ENCODE peak calls at places on chromosomes 16 and 17, in six cellular contexts. One of them, this sample, is unnamed.

GRCh38 chr17:8632087-8632486 is 1.6 kb upstream of the MYH10 start:
- DNase-seq in activated CD4-positive, CD25-positive, alpha-beta regulatory T cell: no peak
- DNase-seq in Right ventricle myocardium inferior: no peak
- DNase-seq in AG04450: no peak
- DNase-seq in HTR-8/SVneo: no peak
- DNase-seq in endodermal cell: peak; percentile 69
- DNase-seq in this sample: no peak

GRCh38 chr17:45021607-45022287 is 29.7 kb downstream of the DCAKD start:
- DNase-seq in HTR-8/SVneo: no peak
- DNase-seq in Right ventricle myocardium inferior: peak; percentile 86
- DNase-seq in AG04450: no peak
- DNase-seq in activated CD4-positive, CD25-positive, alpha-beta regulatory T cell: peak; percentile 54
- DNase-seq in endodermal cell: peak; percentile 92
- DNase-seq in this sample: no peak

GRCh38 chr17:81480140-81480917 is 32.3 kb downstream of the ACTG1 start:
- DNase-seq in AG04450: no peak
- DNase-seq in activated CD4-positive, CD25-positive, alpha-beta regulatory T cell: no peak
- DNase-seq in HTR-8/SVneo: peak; percentile 72
- DNase-seq in endodermal cell: no peak
- DNase-seq in Right ventricle myocardium inferior: no peak
- DNase-seq in this sample: no peak

GRCh38 chr16:27526169-27526568 is 23.5 kb downstream of the GTF3C1 start:
- DNase-seq in activated CD4-positive, CD25-positive, alpha-beta regulatory T cell: no peak
- DNase-seq in AG04450: no peak
- DNase-seq in endodermal cell: no peak
- DNase-seq in Right ventricle myocardium inferior: no peak
- DNase-seq in HTR-8/SVneo: no peak
- DNase-seq in this sample: no peak

GRCh38 chr17:78853926-78854394 is 13.3 kb upstream of the USP36 start:
- DNase-seq in activated CD4-positive, CD25-positive, alpha-beta regulatory T cell: no peak
- DNase-seq in Right ventricle myocardium inferior: peak; percentile 67
- DNase-seq in endodermal cell: no peak
- DNase-seq in HTR-8/SVneo: no peak
- DNase-seq in AG04450: no peak
- DNase-seq in this sample: no peak

GRCh38 chr17:38507921-38508569 is 79.8 kb downstream of the ARHGAP23 start:
- DNase-seq in endodermal cell: peak; percentile 56
- DNase-seq in activated CD4-positive, CD25-positive, alpha-beta regulatory T cell: no peak
- DNase-seq in AG04450: no peak
- DNase-seq in Right ventricle myocardium inferior: no peak
- DNase-seq in HTR-8/SVneo: no peak
- DNase-seq in this sample: no peak

GRCh38 chr17:43669971-43670644 is 8.4 kb upstream of the MEOX1 start:
- DNase-seq in Right ventricle myocardium inferior: no peak
- DNase-seq in HTR-8/SVneo: no peak
- DNase-seq in activated CD4-positive, CD25-positive, alpha-beta regulatory T cell: no peak
- DNase-seq in AG04450: no peak
- DNase-seq in endodermal cell: peak; percentile 79
- DNase-seq in this sample: no peak

GRCh38 chr17:17860761-17861107 is 23.9 kb upstream of the SREBF1 start:
- DNase-seq in AG04450: no peak
- DNase-seq in endodermal cell: peak; percentile 50
- DNase-seq in Right ventricle myocardium inferior: no peak
- DNase-seq in HTR-8/SVneo: no peak
- DNase-seq in activated CD4-positive, CD25-positive, alpha-beta regulatory T cell: no peak
- DNase-seq in this sample: no peak

GRCh38 chr16:67893791-67894399 is 841 bp downstream of the PSKH1 start:
- DNase-seq in activated CD4-positive, CD25-positive, alpha-beta regulatory T cell: no peak
- DNase-seq in Right ventricle myocardium inferior: no peak
- DNase-seq in HTR-8/SVneo: no peak
- DNase-seq in AG04450: no peak
- DNase-seq in endodermal cell: no peak
- DNase-seq in this sample: no peak

GRCh38 chr17:57010495-57010894 is 32.6 kb downstream of the SCPEP1 start:
- DNase-seq in HTR-8/SVneo: no peak
- DNase-seq in activated CD4-positive, CD25-positive, alpha-beta regulatory T cell: no peak
- DNase-seq in Right ventricle myocardium inferior: no peak
- DNase-seq in AG04450: no peak
- DNase-seq in endodermal cell: no peak
- DNase-seq in this sample: no peak

GRCh38 chr17:59001158-59001814 is 105.4 kb downstream of the TRIM37 start:
- DNase-seq in endodermal cell: peak; percentile 61
- DNase-seq in activated CD4-positive, CD25-positive, alpha-beta regulatory T cell: peak; percentile 41
- DNase-seq in HTR-8/SVneo: peak; percentile 63
- DNase-seq in Right ventricle myocardium inferior: no peak
- DNase-seq in AG04450: no peak
- DNase-seq in this sample: no peak

GRCh38 chr17:81976332-81977210 is 858 bp upstream of the ASPSCR1 start:
- DNase-seq in activated CD4-positive, CD25-positive, alpha-beta regulatory T cell: no peak
- DNase-seq in AG04450: no peak
- DNase-seq in Right ventricle myocardium inferior: peak; percentile 71
- DNase-seq in endodermal cell: peak; percentile 83
- DNase-seq in HTR-8/SVneo: no peak
- DNase-seq in this sample: no peak

GRCh38 chr16:23836404-23837291 is 865 bp downstream of the PRKCB start:
- DNase-seq in endodermal cell: peak; percentile 82
- DNase-seq in activated CD4-positive, CD25-positive, alpha-beta regulatory T cell: peak; percentile 35
- DNase-seq in Right ventricle myocardium inferior: peak; percentile 84
- DNase-seq in HTR-8/SVneo: no peak
- DNase-seq in AG04450: no peak
- DNase-seq in this sample: no peak

GRCh38 chr17:72237223-72237622 is 116.4 kb downstream of the SOX9 start:
- DNase-seq in endodermal cell: peak; percentile 58
- DNase-seq in activated CD4-positive, CD25-positive, alpha-beta regulatory T cell: no peak
- DNase-seq in HTR-8/SVneo: no peak
- DNase-seq in AG04450: no peak
- DNase-seq in Right ventricle myocardium inferior: no peak
- DNase-seq in this sample: no peak

GRCh38 chr16:89972244-89973234 is 24.0 kb downstream of the DEF8 start:
- DNase-seq in HTR-8/SVneo: peak; percentile 99
- DNase-seq in endodermal cell: peak; percentile 96
- DNase-seq in Right ventricle myocardium inferior: peak; percentile 98
- DNase-seq in activated CD4-positive, CD25-positive, alpha-beta regulatory T cell: peak; percentile 86
- DNase-seq in AG04450: peak; percentile 61
- DNase-seq in this sample: peak; percentile 77

GRCh38 chr16:66927012-66927436 is 1.7 kb upstream of the RRAD start:
- DNase-seq in HTR-8/SVneo: peak; percentile 90
- DNase-seq in activated CD4-positive, CD25-positive, alpha-beta regulatory T cell: no peak
- DNase-seq in AG04450: no peak
- DNase-seq in endodermal cell: peak; percentile 68
- DNase-seq in Right ventricle myocardium inferior: peak; percentile 60
- DNase-seq in this sample: peak; percentile 26

GRCh38 chr16:76705883-76706282 is 428.7 kb downstream of the CNTNAP4 start:
- DNase-seq in activated CD4-positive, CD25-positive, alpha-beta regulatory T cell: no peak
- DNase-seq in Right ventricle myocardium inferior: no peak
- DNase-seq in HTR-8/SVneo: no peak
- DNase-seq in endodermal cell: no peak
- DNase-seq in AG04450: no peak
- DNase-seq in this sample: no peak

GRCh38 chr16:65789148-65789545 is 577.3 kb upstream of the CDH5 start:
- DNase-seq in endodermal cell: no peak
- DNase-seq in HTR-8/SVneo: no peak
- DNase-seq in Right ventricle myocardium inferior: no peak
- DNase-seq in AG04450: no peak
- DNase-seq in activated CD4-positive, CD25-positive, alpha-beta regulatory T cell: no peak
- DNase-seq in this sample: no peak